ENCODE peak calls at places on chromosome 22, in seven cellular contexts. S is uterus, N is psoas muscle, I is left ventricle myocardium inferior, Z is esophagus squamous epithelium, L is ovary, R is IMR-90. Q is an unnamed sample.

GRCh38 chr22:42270512-42271190 is at the start of gene TCF20:
- DNase-seq in N (peak; percentile 88), S (peak; percentile 74), L (peak; percentile 86), R (peak; percentile 62), I (peak; percentile 79), Z (no peak), Q (peak; percentile 82)

GRCh38 chr22:29626497-29627195 is 23.2 kb downstream of the NF2 start:
- DNase-seq in L (no peak), I (no peak), S (no peak), R (peak; percentile 91), Z (no peak), N (no peak), Q (no peak)

GRCh38 chr22:34150023-34150422 is 229.7 kb upstream of the LARGE1 start:
- DNase-seq in L (no peak), Z (no peak), R (no peak), I (no peak), S (no peak), N (no peak), Q (no peak)

GRCh38 chr22:34297536-34298120 is 377.4 kb upstream of the LARGE1 start:
- DNase-seq in S (no peak), I (no peak), Z (no peak), L (no peak), R (no peak), N (no peak), Q (no peak)

GRCh38 chr22:24593810-24594568 is 1.1 kb upstream of the LRRC75B start:
- DNase-seq in N (no peak), R (no peak), L (peak; percentile 41), S (no peak), Z (no peak), I (no peak), Q (peak; percentile 91)

GRCh38 chr22:33887173-33887572 is 33.1 kb downstream of the LARGE1 start:
- DNase-seq in N (no peak), Z (no peak), L (no peak), S (no peak), R (no peak), I (no peak), Q (no peak)

GRCh38 chr22:37906364-37907008 is 389 bp downstream of the MICALL1 start:
- DNase-seq in S (peak; percentile 55), N (peak; percentile 59), Z (no peak), L (peak; percentile 53), I (peak; percentile 35), R (no peak), Q (no peak)

GRCh38 chr22:32103648-32104326 is 55.3 kb downstream of the C22orf42 start:
- DNase-seq in I (no peak), S (no peak), N (no peak), Z (no peak), R (peak; percentile 3), L (no peak), Q (no peak)

GRCh38 chr22:25837288-25837900 is 95.4 kb downstream of the MYO18B start:
- DNase-seq in N (no peak), L (no peak), S (no peak), Z (no peak), R (no peak), I (no peak), Q (no peak)

GRCh38 chr22:31496007-31496734 is at the start of gene SFI1:
- DNase-seq in Z (peak; percentile 71), N (peak; percentile 95), L (peak; percentile 92), S (peak; percentile 92), I (peak; percentile 93), R (peak; percentile 87), Q (peak; percentile 92)

GRCh38 chr22:28442951-28443876 is 236.4 kb downstream of the TTC28 start:
- DNase-seq in S (peak; percentile 54), I (peak; percentile 60), L (peak; percentile 63), R (peak; percentile 76), Z (no peak), N (peak; percentile 73), Q (peak; percentile 76)

GRCh38 chr22:26573026-26573662 is 16.8 kb downstream of the TPST2 start:
- DNase-seq in I (peak; percentile 50), Z (no peak), L (no peak), S (no peak), N (peak; percentile 69), R (peak; percentile 48), Q (peak; percentile 74)

GRCh38 chr22:29102300-29102699 is 29.5 kb downstream of the KREMEN1 start:
- DNase-seq in N (no peak), R (no peak), Z (no peak), S (no peak), L (no peak), I (no peak), Q (no peak)

GRCh38 chr22:37519268-37520195 is at the start of gene CARD10:
- DNase-seq in S (no peak), L (no peak), I (peak; percentile 50), R (no peak), N (no peak), Z (no peak), Q (no peak)

GRCh38 chr22:29152381-29153138 is 53.1 kb upstream of the EMID1 start:
- DNase-seq in Z (no peak), N (no peak), R (no peak), S (no peak), L (peak; percentile 73), I (peak; percentile 39), Q (no peak)

GRCh38 chr22:32034275-32034674 is 8.8 kb upstream of the SLC5A1 start:
- DNase-seq in I (no peak), S (no peak), N (no peak), Z (no peak), L (no peak), R (no peak), Q (no peak)

GRCh38 chr22:26632422-26633155 is 10.8 kb downstream of the CRYBA4 start:
- DNase-seq in S (no peak), I (no peak), R (no peak), Z (no peak), L (no peak), N (no peak), Q (no peak)

GRCh38 chr22:27399161-27399560 is 402.4 kb downstream of the MN1 start:
- DNase-seq in I (no peak), R (no peak), L (peak; percentile 39), S (peak; percentile 34), Z (no peak), N (no peak), Q (no peak)

GRCh38 chr22:29820941-29821789 is 16.9 kb downstream of the ASCC2 start:
- DNase-seq in L (peak; percentile 36), R (peak; percentile 98), I (peak; percentile 90), Z (no peak), S (no peak), N (peak; percentile 61), Q (peak; percentile 89)

GRCh38 chr22:37321288-37321687 is 39.0 kb downstream of the CYTH4 start:
- DNase-seq in S (no peak), Z (no peak), N (no peak), L (no peak), I (no peak), R (no peak), Q (no peak)

GRCh38 chr22:47278655-47279054 is 516.2 kb downstream of the TBC1D22A start:
- DNase-seq in S (no peak), N (no peak), I (no peak), L (no peak), R (no peak), Z (no peak), Q (no peak)

GRCh38 chr22:27987557-27987956 is 68.5 kb upstream of the PITPNB start:
- DNase-seq in Z (no peak), L (no peak), N (no peak), S (no peak), I (no peak), R (peak; percentile 93), Q (no peak)

DNA sequence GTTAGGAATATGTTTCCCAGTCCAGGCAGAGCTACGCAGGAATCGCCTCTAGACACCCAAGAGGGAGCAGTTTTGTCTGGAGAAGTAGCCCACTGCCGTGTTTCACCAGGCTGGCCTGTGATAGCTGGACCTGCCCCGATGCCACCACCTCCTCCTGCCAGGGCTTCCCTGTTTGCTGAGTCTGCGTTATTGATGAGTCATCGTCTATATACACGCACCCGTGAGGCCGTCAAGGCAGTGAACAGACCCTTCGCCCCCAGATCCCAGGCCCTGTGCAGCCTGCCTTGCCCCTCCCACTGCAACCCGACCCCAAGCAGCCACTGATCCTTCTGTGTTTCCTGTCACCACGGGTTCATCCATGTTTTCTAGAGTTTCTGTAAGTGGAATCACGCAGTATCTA is 141.9 kb downstream of the IGLL1 start:
- DNase-seq in R (no peak), S (no peak), I (no peak), Z (no peak), N (no peak), L (no peak), Q (no peak)
- H3K27ac ChIP-seq in R (no peak overlapping the region), S (no peak overlapping the region), I (no peak overlapping the region), Z (no peak overlapping the region), N (no peak overlapping the region), L (no peak overlapping the region), Q (no peak overlapping the region)

DNA sequence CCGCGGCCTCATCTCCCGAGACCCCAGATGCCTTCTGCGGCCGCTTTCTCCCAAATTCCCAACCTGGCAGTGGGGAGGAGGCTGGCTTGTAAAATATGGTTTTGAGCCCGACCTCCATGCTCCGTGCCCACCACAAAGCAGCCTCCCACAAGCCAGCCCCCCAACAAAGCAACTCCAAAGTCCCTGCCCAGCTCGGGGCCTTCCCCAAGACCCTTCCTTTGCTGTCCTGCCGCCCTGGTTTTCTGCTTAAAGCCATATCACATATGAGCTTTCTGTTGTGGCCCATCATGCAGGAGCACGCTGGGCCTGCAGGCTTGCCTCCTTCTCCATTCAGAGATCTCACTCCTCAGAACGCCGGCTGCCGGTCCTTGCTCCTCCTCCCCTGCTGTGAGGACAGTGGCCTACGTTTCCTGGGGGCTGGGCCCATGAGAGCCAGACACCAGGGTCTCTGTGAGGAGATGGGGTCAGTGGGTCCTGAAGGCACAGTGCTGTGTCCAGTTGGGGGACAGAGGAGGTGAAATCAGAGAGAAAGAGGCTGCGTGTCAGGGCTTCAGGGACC is 680.0 kb downstream of the BRD1 start:
- DNase-seq in Z (no peak), L (no peak), I (no peak), N (no peak), R (no peak), S (no peak), Q (no peak)
- H3K27ac ChIP-seq in Z (no peak overlapping the region), L (no peak overlapping the region), I (no peak overlapping the region), N (no peak overlapping the region), R (no peak overlapping the region), S (no peak overlapping the region), Q (no peak overlapping the region)

GRCh38 chr22:35400335-35400680 is 368 bp downstream of the MCM5 start:
- DNase-seq in L (no peak), Z (no peak), N (no peak), S (no peak), I (no peak), R (no peak), Q (no peak)
- H3K27ac ChIP-seq in L (no peak overlapping the region), Z (peak overlapping the region; percentile 85), N (no peak overlapping the region), S (peak overlapping the region; percentile 51), I (peak overlapping the region; percentile 80), R (peak overlapping the region; percentile 14), Q (no peak overlapping the region)

DNA sequence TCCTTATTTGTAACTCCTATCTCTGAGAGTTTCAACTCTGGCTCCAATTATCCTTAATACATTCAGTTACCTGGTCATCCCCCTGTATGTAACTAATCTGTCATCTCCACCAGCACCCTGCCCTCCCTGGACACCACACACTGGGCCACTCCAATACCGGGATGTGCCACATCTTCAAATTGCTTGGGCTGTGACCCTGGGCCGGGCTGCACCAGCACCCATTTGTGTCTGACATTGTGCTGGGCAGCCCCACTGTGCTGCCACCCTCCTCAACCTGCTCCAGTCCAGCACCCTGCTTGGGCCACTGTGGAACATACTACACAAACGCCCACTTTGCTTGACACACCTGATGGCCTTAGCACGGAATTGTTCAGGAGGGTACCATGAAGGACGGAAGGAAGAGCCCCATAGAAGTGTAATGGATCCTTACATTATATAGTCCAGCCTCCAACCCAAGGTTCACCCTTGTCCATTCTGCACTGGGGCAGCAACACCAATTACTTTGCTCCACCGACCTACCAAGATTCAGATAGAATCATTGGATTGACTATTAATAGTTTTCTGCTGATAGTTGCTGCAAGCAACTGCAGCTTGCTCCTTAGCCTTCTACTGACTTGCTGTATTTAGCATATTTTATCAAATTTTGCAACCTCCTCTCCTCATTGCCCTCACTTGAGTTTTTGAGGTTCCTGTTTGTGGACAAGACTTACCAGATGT is 2.0 kb upstream of the USP18 start:
- DNase-seq in R (no peak), S (peak; percentile 15), N (no peak), L (no peak), I (no peak), Z (no peak), Q (no peak)
- H3K27ac ChIP-seq in R (no peak overlapping the region), S (no peak overlapping the region), N (no peak overlapping the region), L (no peak overlapping the region), I (no peak overlapping the region), Z (no peak overlapping the region), Q (no peak overlapping the region)

Q was measured in right lobe of liver.